ENCODE peak calls at places on chromosomes 16 and 17, in six cellular contexts. One of them, this sample, is unnamed.
A peak's percentile ranks its signal among the peaks of the same experiment; 100 is the strongest.

GRCh38 chr17:39598635-39599005 is 9.1 kb downstream of the NEUROD2 start:
- DNase-seq in hepatocyte: no peak
- DNase-seq in WERI-Rb-1: no peak
- DNase-seq in DND-41: no peak
- DNase-seq in body of pancreas: no peak
- DNase-seq in naive thymus-derived CD4-positive, alpha-beta T cell: no peak
- DNase-seq in this sample: no peak

GRCh38 chr16:63850979-63851378 is 1270.9 kb downstream of the CDH11 start:
- DNase-seq in WERI-Rb-1: no peak
- DNase-seq in naive thymus-derived CD4-positive, alpha-beta T cell: no peak
- DNase-seq in body of pancreas: no peak
- DNase-seq in DND-41: no peak
- DNase-seq in hepatocyte: no peak
- DNase-seq in this sample: no peak

GRCh38 chr17:36920032-36921000 is 17.0 kb upstream of the LHX1 start:
- DNase-seq in body of pancreas: no peak
- DNase-seq in naive thymus-derived CD4-positive, alpha-beta T cell: no peak
- DNase-seq in hepatocyte: no peak
- DNase-seq in DND-41: no peak
- DNase-seq in WERI-Rb-1: peak; percentile 67
- DNase-seq in this sample: no peak

GRCh38 chr16:28205974-28206373 is 5.8 kb downstream of the XPO6 start:
- DNase-seq in WERI-Rb-1: no peak
- DNase-seq in hepatocyte: no peak
- DNase-seq in body of pancreas: no peak
- DNase-seq in naive thymus-derived CD4-positive, alpha-beta T cell: no peak
- DNase-seq in DND-41: no peak
- DNase-seq in this sample: no peak

GRCh38 chr16:4372578-4373355 is 1.1 kb downstream of the VASN start:
- DNase-seq in body of pancreas: peak; percentile 76
- DNase-seq in WERI-Rb-1: no peak
- DNase-seq in hepatocyte: peak; percentile 77
- DNase-seq in naive thymus-derived CD4-positive, alpha-beta T cell: no peak
- DNase-seq in DND-41: no peak
- DNase-seq in this sample: no peak

GRCh38 chr16:11084484-11085024 is 140.2 kb downstream of the CLEC16A start:
- DNase-seq in body of pancreas: no peak
- DNase-seq in hepatocyte: no peak
- DNase-seq in DND-41: no peak
- DNase-seq in WERI-Rb-1: no peak
- DNase-seq in naive thymus-derived CD4-positive, alpha-beta T cell: no peak
- DNase-seq in this sample: no peak

GRCh38 chr16:85183564-85183963 is 71.3 kb upstream of the CIBAR2 start:
- DNase-seq in naive thymus-derived CD4-positive, alpha-beta T cell: no peak
- DNase-seq in body of pancreas: no peak
- DNase-seq in WERI-Rb-1: no peak
- DNase-seq in DND-41: no peak
- DNase-seq in hepatocyte: no peak
- DNase-seq in this sample: no peak

GRCh38 chr17:31877911-31878702 is 19.1 kb upstream of the COPRS start:
- DNase-seq in DND-41: no peak
- DNase-seq in hepatocyte: no peak
- DNase-seq in WERI-Rb-1: no peak
- DNase-seq in naive thymus-derived CD4-positive, alpha-beta T cell: no peak
- DNase-seq in body of pancreas: no peak
- DNase-seq in this sample: no peak

GRCh38 chr17:82216301-82217119 is 3.9 kb upstream of the CCDC57 start:
- DNase-seq in hepatocyte: peak; percentile 17
- DNase-seq in DND-41: no peak
- DNase-seq in body of pancreas: peak; percentile 91
- DNase-seq in WERI-Rb-1: peak; percentile 16
- DNase-seq in naive thymus-derived CD4-positive, alpha-beta T cell: no peak
- DNase-seq in this sample: no peak

GRCh38 chr16:364595-365491 is 5.5 kb downstream of the MRPL28 start:
- DNase-seq in hepatocyte: no peak
- DNase-seq in WERI-Rb-1: no peak
- DNase-seq in body of pancreas: no peak
- DNase-seq in DND-41: no peak
- DNase-seq in naive thymus-derived CD4-positive, alpha-beta T cell: no peak
- DNase-seq in this sample: no peak

GRCh38 chr16:83878838-83879237 is 20.1 kb upstream of the MLYCD start:
- DNase-seq in DND-41: no peak
- DNase-seq in hepatocyte: peak; percentile 61
- DNase-seq in body of pancreas: no peak
- DNase-seq in naive thymus-derived CD4-positive, alpha-beta T cell: no peak
- DNase-seq in WERI-Rb-1: no peak
- DNase-seq in this sample: peak; percentile 18

GRCh38 chr17:47265983-47266541 is 12.4 kb downstream of the ITGB3 start:
- DNase-seq in body of pancreas: no peak
- DNase-seq in hepatocyte: peak; percentile 40
- DNase-seq in WERI-Rb-1: no peak
- DNase-seq in naive thymus-derived CD4-positive, alpha-beta T cell: no peak
- DNase-seq in DND-41: no peak
- DNase-seq in this sample: no peak

GRCh38 chr17:16443390-16444257 is 28.3 kb downstream of the TRPV2 start:
- DNase-seq in hepatocyte: no peak
- DNase-seq in naive thymus-derived CD4-positive, alpha-beta T cell: no peak
- DNase-seq in body of pancreas: no peak
- DNase-seq in WERI-Rb-1: no peak
- DNase-seq in DND-41: no peak
- DNase-seq in this sample: no peak

GRCh38 chr16:72372082-72372615 is 200.2 kb upstream of the PMFBP1 start:
- DNase-seq in DND-41: no peak
- DNase-seq in naive thymus-derived CD4-positive, alpha-beta T cell: no peak
- DNase-seq in body of pancreas: no peak
- DNase-seq in hepatocyte: no peak
- DNase-seq in WERI-Rb-1: no peak
- DNase-seq in this sample: no peak

GRCh38 chr16:17138801-17139200 is 332.0 kb downstream of the XYLT1 start:
- DNase-seq in WERI-Rb-1: no peak
- DNase-seq in hepatocyte: no peak
- DNase-seq in DND-41: peak; percentile 21
- DNase-seq in body of pancreas: no peak
- DNase-seq in naive thymus-derived CD4-positive, alpha-beta T cell: no peak
- DNase-seq in this sample: no peak

GRCh38 chr16:17277981-17278381 is 192.8 kb downstream of the XYLT1 start:
- DNase-seq in naive thymus-derived CD4-positive, alpha-beta T cell: no peak
- DNase-seq in body of pancreas: peak; percentile 69
- DNase-seq in hepatocyte: peak; percentile 61
- DNase-seq in WERI-Rb-1: peak; percentile 66
- DNase-seq in DND-41: no peak
- DNase-seq in this sample: no peak

GRCh38 chr16:1430759-1431496 is at the start of gene PERCC1:
- DNase-seq in hepatocyte: peak; percentile 74
- DNase-seq in naive thymus-derived CD4-positive, alpha-beta T cell: no peak
- DNase-seq in WERI-Rb-1: no peak
- DNase-seq in DND-41: no peak
- DNase-seq in body of pancreas: peak; percentile 43
- DNase-seq in this sample: no peak

GRCh38 chr17:57234252-57235092 is 21.9 kb upstream of the MSI2 start:
- DNase-seq in DND-41: no peak
- DNase-seq in naive thymus-derived CD4-positive, alpha-beta T cell: no peak
- DNase-seq in WERI-Rb-1: no peak
- DNase-seq in hepatocyte: no peak
- DNase-seq in body of pancreas: no peak
- DNase-seq in this sample: no peak

GRCh38 chr17:18319604-18320256 is 4.6 kb downstream of the SMCR8 start:
- DNase-seq in DND-41: peak; percentile 26
- DNase-seq in naive thymus-derived CD4-positive, alpha-beta T cell: no peak
- DNase-seq in WERI-Rb-1: peak; percentile 59
- DNase-seq in hepatocyte: peak; percentile 76
- DNase-seq in body of pancreas: no peak
- DNase-seq in this sample: peak; percentile 34

GRCh38 chr17:39899215-39899614 is 19.2 kb downstream of the GSDMB start:
- DNase-seq in WERI-Rb-1: no peak
- DNase-seq in DND-41: no peak
- DNase-seq in body of pancreas: no peak
- DNase-seq in hepatocyte: no peak
- DNase-seq in naive thymus-derived CD4-positive, alpha-beta T cell: no peak
- DNase-seq in this sample: no peak

GRCh38 chr17:31488264-31488981 is 96.9 kb downstream of the RAB11FIP4 start:
- DNase-seq in WERI-Rb-1: no peak
- DNase-seq in body of pancreas: peak; percentile 65
- DNase-seq in naive thymus-derived CD4-positive, alpha-beta T cell: no peak
- DNase-seq in DND-41: no peak
- DNase-seq in hepatocyte: peak; percentile 58
- DNase-seq in this sample: no peak

GRCh38 chr17:17375826-17376225 is 72.7 kb downstream of the NT5M start:
- DNase-seq in body of pancreas: no peak
- DNase-seq in WERI-Rb-1: no peak
- DNase-seq in DND-41: no peak
- DNase-seq in hepatocyte: no peak
- DNase-seq in naive thymus-derived CD4-positive, alpha-beta T cell: no peak
- DNase-seq in this sample: peak; percentile 10

GRCh38 chr16:57012353-57012752 is 23.0 kb downstream of the NLRC5 start:
- DNase-seq in body of pancreas: no peak
- DNase-seq in hepatocyte: no peak
- DNase-seq in DND-41: no peak
- DNase-seq in naive thymus-derived CD4-positive, alpha-beta T cell: no peak
- DNase-seq in WERI-Rb-1: no peak
- DNase-seq in this sample: no peak

GRCh38 chr17:41060052-41060604 is at the start of gene KRTAP2-3:
- DNase-seq in hepatocyte: no peak
- DNase-seq in body of pancreas: no peak
- DNase-seq in WERI-Rb-1: no peak
- DNase-seq in DND-41: no peak
- DNase-seq in naive thymus-derived CD4-positive, alpha-beta T cell: no peak
- DNase-seq in this sample: peak; percentile 87

GRCh38 chr17:41396340-41396739 is 1.1 kb downstream of the KRT31 start:
- DNase-seq in naive thymus-derived CD4-positive, alpha-beta T cell: no peak
- DNase-seq in WERI-Rb-1: no peak
- DNase-seq in DND-41: no peak
- DNase-seq in body of pancreas: no peak
- DNase-seq in hepatocyte: no peak
- DNase-seq in this sample: no peak

GRCh38 chr17:28901866-28902818 is 737 bp downstream of the DHRS13 start:
- DNase-seq in body of pancreas: peak; percentile 42
- DNase-seq in hepatocyte: peak; percentile 75
- DNase-seq in DND-41: peak; percentile 60
- DNase-seq in naive thymus-derived CD4-positive, alpha-beta T cell: no peak
- DNase-seq in WERI-Rb-1: peak; percentile 83
- DNase-seq in this sample: no peak

GRCh38 chr16:84478172-84478948 is 26.1 kb downstream of the MEAK7 start:
- DNase-seq in hepatocyte: peak; percentile 3
- DNase-seq in WERI-Rb-1: no peak
- DNase-seq in DND-41: no peak
- DNase-seq in body of pancreas: no peak
- DNase-seq in naive thymus-derived CD4-positive, alpha-beta T cell: no peak
- DNase-seq in this sample: peak; percentile 43

GRCh38 chr16:35182043-35182677 is 1722.7 kb downstream of the TP53TG3F start:
- DNase-seq in hepatocyte: no peak
- DNase-seq in WERI-Rb-1: no peak
- DNase-seq in DND-41: no peak
- DNase-seq in body of pancreas: no peak
- DNase-seq in naive thymus-derived CD4-positive, alpha-beta T cell: no peak
- DNase-seq in this sample: no peak
- H3K9me3 ChIP-seq in hepatocyte: no peaks in the 10 kb centered on the region
- H3K9me3 ChIP-seq in WERI-Rb-1: no peaks in the 10 kb centered on the region
- H3K9me3 ChIP-seq in DND-41: peaks cover 8% of the 10 kb centered on the region
- H3K9me3 ChIP-seq in body of pancreas: no peaks in the 10 kb centered on the region
- H3K9me3 ChIP-seq in naive thymus-derived CD4-positive, alpha-beta T cell: no peaks in the 10 kb centered on the region
- H3K9me3 ChIP-seq in this sample: peaks cover 62% of the 10 kb centered on the region

DNA sequence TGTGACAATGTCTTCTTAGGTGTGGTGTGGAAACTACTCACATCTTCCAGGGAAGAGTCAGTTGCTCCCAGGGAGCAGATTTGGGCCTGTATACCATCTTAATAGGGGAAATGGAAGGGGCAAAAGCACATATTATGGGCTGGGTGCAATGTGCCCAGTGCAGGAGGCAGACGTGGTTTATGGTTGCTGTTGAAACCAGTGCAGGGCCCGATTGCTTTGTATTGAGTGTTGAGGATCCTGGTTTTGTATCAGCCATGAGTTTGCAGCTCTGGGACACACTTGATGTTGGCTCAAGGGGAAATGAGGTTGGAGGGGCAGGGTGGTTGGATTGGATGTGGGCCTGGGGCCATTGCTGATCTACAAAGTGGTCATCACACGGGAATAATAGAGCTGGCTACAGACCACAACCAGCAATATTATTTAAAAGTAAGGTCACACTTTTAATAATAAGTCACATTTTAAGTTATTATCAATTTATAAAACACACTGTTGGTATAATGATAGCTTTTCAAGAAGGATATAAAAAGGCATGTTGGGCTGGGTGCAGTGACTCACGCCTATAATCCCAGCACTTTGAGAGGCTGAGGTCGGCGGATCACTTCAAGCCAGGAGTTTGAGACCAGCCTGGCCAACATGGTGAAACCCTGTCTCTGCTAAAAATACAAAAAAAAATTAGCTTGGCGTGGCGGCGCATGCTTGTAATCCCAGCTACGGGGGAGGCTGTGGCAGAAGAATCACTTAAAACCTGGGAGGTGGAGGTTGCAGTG is 302.4 kb downstream of the SEC14L1 start:
- DNase-seq in hepatocyte: no peak
- DNase-seq in naive thymus-derived CD4-positive, alpha-beta T cell: no peak
- DNase-seq in body of pancreas: no peak
- DNase-seq in WERI-Rb-1: no peak
- DNase-seq in DND-41: peak; percentile 57
- DNase-seq in this sample: no peak
- H3K27ac ChIP-seq in hepatocyte: peak overlapping the region; percentile 86
- H3K27ac ChIP-seq in naive thymus-derived CD4-positive, alpha-beta T cell: peak overlapping the region; percentile 92
- H3K27ac ChIP-seq in body of pancreas: no peak overlapping the region
- H3K27ac ChIP-seq in WERI-Rb-1: peak overlapping the region; percentile 2
- H3K27ac ChIP-seq in DND-41: peak overlapping the region; percentile 99
- H3K27ac ChIP-seq in this sample: peak overlapping the region; percentile 11

GRCh38 chr17:66935717-66936116 is 28.8 kb upstream of the CACNG4 start:
- DNase-seq in hepatocyte: no peak
- DNase-seq in naive thymus-derived CD4-positive, alpha-beta T cell: no peak
- DNase-seq in body of pancreas: no peak
- DNase-seq in WERI-Rb-1: no peak
- DNase-seq in DND-41: no peak
- DNase-seq in this sample: no peak
- H3K9me3 ChIP-seq in hepatocyte: no peaks in the 10 kb centered on the region
- H3K9me3 ChIP-seq in naive thymus-derived CD4-positive, alpha-beta T cell: no peaks in the 10 kb centered on the region
- H3K9me3 ChIP-seq in body of pancreas: no peaks in the 10 kb centered on the region
- H3K9me3 ChIP-seq in WERI-Rb-1: peaks cover 8% of the 10 kb centered on the region
- H3K9me3 ChIP-seq in DND-41: peaks cover 5% of the 10 kb centered on the region
- H3K9me3 ChIP-seq in this sample: peaks cover 10% of the 10 kb centered on the region

DNA sequence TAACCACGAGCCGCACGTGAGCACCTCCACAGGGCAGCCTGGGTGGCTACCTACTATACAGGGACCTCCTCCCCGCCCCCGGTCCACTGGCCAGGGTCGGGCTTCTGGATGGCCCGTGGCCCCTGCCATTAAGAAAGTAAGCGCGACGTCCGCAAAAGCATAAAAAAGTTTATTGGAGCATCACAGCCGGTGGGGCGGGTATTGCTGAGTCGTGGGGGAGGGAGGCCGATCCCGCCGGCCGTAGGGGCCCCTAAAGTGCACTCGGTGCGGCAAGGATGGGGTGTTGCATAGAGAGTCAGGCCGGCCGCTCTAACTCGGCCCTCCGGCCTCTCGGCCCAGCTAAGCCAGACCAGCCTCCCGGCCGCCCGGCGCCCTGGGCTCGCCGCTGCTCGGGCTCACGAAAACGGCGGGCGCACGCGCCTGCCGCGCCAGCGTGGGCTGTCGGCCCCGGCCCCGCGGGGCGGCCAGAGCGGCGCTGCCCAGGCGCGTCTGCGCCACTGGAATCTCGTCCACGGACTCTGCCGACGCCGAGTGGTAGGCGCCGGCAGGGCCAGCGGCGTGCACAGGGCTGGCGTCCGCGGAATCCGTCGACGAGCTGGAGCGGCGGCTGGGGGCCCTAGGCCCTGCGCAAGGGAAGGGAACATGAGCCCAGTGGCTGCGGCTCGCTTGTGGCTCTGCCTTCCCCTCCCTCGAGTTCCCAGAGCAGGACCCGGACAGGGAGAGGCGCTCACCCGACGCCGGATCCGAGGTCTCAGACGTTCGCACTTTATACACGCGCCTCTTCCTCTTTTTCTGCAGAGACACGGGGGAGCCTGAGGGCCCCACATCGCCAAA is 1.2 kb upstream of the TPPP3 start:
- DNase-seq in DND-41: no peak
- DNase-seq in body of pancreas: no peak
- DNase-seq in WERI-Rb-1: no peak
- DNase-seq in naive thymus-derived CD4-positive, alpha-beta T cell: no peak
- DNase-seq in hepatocyte: peak; percentile 49
- DNase-seq in this sample: no peak
- H3K27ac ChIP-seq in DND-41: no peak overlapping the region
- H3K27ac ChIP-seq in body of pancreas: peak overlapping the region; percentile 87
- H3K27ac ChIP-seq in WERI-Rb-1: peak overlapping the region; percentile 90
- H3K27ac ChIP-seq in naive thymus-derived CD4-positive, alpha-beta T cell: no peak overlapping the region
- H3K27ac ChIP-seq in hepatocyte: no peak overlapping the region
- H3K27ac ChIP-seq in this sample: no peak overlapping the region

This sample was measured in AG04450.